ENCODE peak calls at places on chromosomes 2 and 18, in ten cellular contexts. Y is NCI-H1092; J is GM20000; Z is CD8-positive, alpha-beta T cell; O is GM10248; B is CD4-positive, alpha-beta T cell; V is left cardiac atrium; R is breast epithelium; C is substantia nigra; S is LHCN-M2. N is an unnamed sample.

GRCh38 chr2:68059769-68060525 is 2.9 kb downstream of the C1D start:
- DNase-seq in Y (no peak), J (no peak), Z (no peak), O (no peak), B (no peak), V (no peak), R (no peak), C (no peak), S (peak; percentile 23), N (peak; percentile 29)

GRCh38 chr2:99336780-99337163 is 417 bp upstream of the EIF5B start:
- DNase-seq in Y (no peak), J (no peak), Z (no peak), O (no peak), B (no peak), V (no peak), R (no peak), C (no peak), S (no peak), N (no peak)

GRCh38 chr18:21897811-21898210 is 157.2 kb downstream of the MIB1 start:
- DNase-seq in Y (peak; percentile 41), J (peak; percentile 67), Z (no peak), O (peak; percentile 67), B (no peak), V (peak; percentile 28), R (no peak), C (no peak), S (peak; percentile 40), N (peak; percentile 92)

GRCh38 chr2:75012080-75012479 is 53.6 kb downstream of the POLE4 start:
- DNase-seq in Y (no peak), J (no peak), Z (no peak), O (no peak), B (no peak), V (no peak), R (no peak), C (no peak), S (no peak), N (no peak)

GRCh38 chr2:176156959-176157498 is at the start of gene HOXD3:
- DNase-seq in Y (no peak), J (no peak), Z (no peak), O (no peak), B (no peak), V (no peak), R (no peak), C (no peak), S (no peak), N (peak; percentile 46)

GRCh38 chr18:46293699-46294300 is 189.6 kb downstream of the HAUS1 start:
- DNase-seq in Y (no peak), J (no peak), Z (no peak), O (no peak), B (no peak), V (no peak), R (no peak), C (no peak), S (no peak), N (peak; percentile 70)

GRCh38 chr18:22547807-22548561 is 130.3 kb upstream of the CTAGE1 start:
- DNase-seq in Y (no peak), J (no peak), Z (no peak), O (no peak), B (no peak), V (no peak), R (no peak), C (no peak), S (no peak), N (no peak)

GRCh38 chr2:79952561-79952960 is 352.0 kb downstream of the LRRTM1 start:
- DNase-seq in Y (no peak), J (no peak), Z (no peak), O (no peak), B (no peak), V (no peak), R (no peak), C (no peak), S (no peak), N (no peak)

GRCh38 chr2:27715318-27716165 is 51.9 kb downstream of the SLC4A1AP start:
- DNase-seq in Y (no peak), J (peak; percentile 78), Z (no peak), O (peak; percentile 72), B (peak; percentile 9), V (peak; percentile 80), R (no peak), C (no peak), S (no peak), N (peak; percentile 69)

GRCh38 chr2:112644933-112645395 is 775 bp upstream of the SLC20A1 start:
- DNase-seq in Y (no peak), J (no peak), Z (no peak), O (no peak), B (no peak), V (no peak), R (no peak), C (peak; percentile 71), S (no peak), N (no peak)

GRCh38 chr2:102000813-102001766 is 9.3 kb downstream of the IL1R2 start:
- DNase-seq in Y (no peak), J (no peak), Z (no peak), O (no peak), B (no peak), V (no peak), R (no peak), C (no peak), S (no peak), N (no peak)

GRCh38 chr2:48600204-48600813 is 17.3 kb upstream of the GTF2A1L start:
- DNase-seq in Y (peak; percentile 2), J (peak; percentile 21), Z (no peak), O (peak; percentile 26), B (no peak), V (no peak), R (no peak), C (no peak), S (peak; percentile 37), N (no peak)

GRCh38 chr2:166881177-166881576 is 7.1 kb upstream of the XIRP2 start:
- DNase-seq in Y (no peak), J (no peak), Z (no peak), O (no peak), B (no peak), V (no peak), R (no peak), C (no peak), S (no peak), N (no peak)

GRCh38 chr2:148022351-148022750 is 1.5 kb downstream of the MBD5 start:
- DNase-seq in Y (no peak), J (no peak), Z (no peak), O (no peak), B (no peak), V (no peak), R (no peak), C (no peak), S (no peak), N (no peak)

GRCh38 chr2:31992934-31993333 is 17.9 kb downstream of the MEMO1 start:
- DNase-seq in Y (no peak), J (no peak), Z (no peak), O (no peak), B (no peak), V (no peak), R (no peak), C (no peak), S (no peak), N (no peak)

GRCh38 chr2:164910091-164910899 is 45.0 kb downstream of the SLC38A11 start:
- DNase-seq in Y (no peak), J (no peak), Z (no peak), O (no peak), B (no peak), V (no peak), R (no peak), C (no peak), S (peak; percentile 72), N (no peak)

GRCh38 chr2:120094795-120095194 is 81.9 kb downstream of the EPB41L5 start:
- DNase-seq in Y (no peak), J (no peak), Z (no peak), O (no peak), B (no peak), V (no peak), R (no peak), C (no peak), S (peak; percentile 7), N (no peak)

GRCh38 chr2:63012541-63012940 is 38.1 kb upstream of the OTX1 start:
- DNase-seq in Y (no peak), J (no peak), Z (no peak), O (no peak), B (no peak), V (no peak), R (no peak), C (no peak), S (no peak), N (no peak)

GRCh38 chr18:41714872-41715271 is 240.2 kb upstream of the PIK3C3 start:
- DNase-seq in Y (no peak), J (no peak), Z (no peak), O (no peak), B (no peak), V (no peak), R (no peak), C (no peak), S (no peak), N (no peak)

GRCh38 chr2:120785228-120785966 is 49.7 kb downstream of the GLI2 start:
- DNase-seq in Y (no peak), J (no peak), Z (no peak), O (no peak), B (no peak), V (no peak), R (no peak), C (no peak), S (no peak), N (peak; percentile 67)

GRCh38 chr2:75464348-75464946 is 96.3 kb downstream of the EVA1A start:
- DNase-seq in Y (no peak), J (no peak), Z (no peak), O (peak; percentile 16), B (no peak), V (no peak), R (no peak), C (no peak), S (peak; percentile 31), N (peak; percentile 46)

GRCh38 chr2:218381916-218382366 is at the start of gene SLC11A1:
- DNase-seq in Y (no peak), J (no peak), Z (no peak), O (no peak), B (no peak), V (peak; percentile 62), R (no peak), C (peak; percentile 27), S (no peak), N (no peak)

GRCh38 chr18:63233334-63233733 is 86.2 kb downstream of the BCL2 start:
- DNase-seq in Y (no peak), J (no peak), Z (no peak), O (no peak), B (no peak), V (no peak), R (no peak), C (no peak), S (no peak), N (no peak)